ENCODE peak calls at places on chromosomes 13 and 19, in eight cellular contexts. One of them, this sample, is unnamed.

GRCh38 chr13:102035969-102036368 is 365.9 kb downstream of the FGF14 start:
- DNase-seq in neural crest cell: no peak
- DNase-seq in NCI-H510A: peak
- DNase-seq in activated CD4-positive, alpha-beta T cell treated with anti-CD3 and anti-CD28 coated beads, Interleukin-2, amount 50 U/mL, for 48 hours: no peak
- DNase-seq in occipital lobe: no peak
- DNase-seq in nephron progenitor cell: no peak
- DNase-seq in neural progenitor cell: no peak
- DNase-seq in colonic mucosa: no peak
- DNase-seq in this sample: no peak

GRCh38 chr13:41075034-41075433 is 13.7 kb downstream of the WBP4 start:
- DNase-seq in nephron progenitor cell: peak
- DNase-seq in colonic mucosa: no peak
- DNase-seq in neural crest cell: no peak
- DNase-seq in NCI-H510A: no peak
- DNase-seq in activated CD4-positive, alpha-beta T cell treated with anti-CD3 and anti-CD28 coated beads, Interleukin-2, amount 50 U/mL, for 48 hours: no peak
- DNase-seq in occipital lobe: no peak
- DNase-seq in neural progenitor cell: peak
- DNase-seq in this sample: no peak

GRCh38 chr19:50890422-50891252 is 17.4 kb downstream of the KLK2 start:
- DNase-seq in neural progenitor cell: no peak
- DNase-seq in neural crest cell: no peak
- DNase-seq in nephron progenitor cell: no peak
- DNase-seq in NCI-H510A: no peak
- DNase-seq in colonic mucosa: no peak
- DNase-seq in activated CD4-positive, alpha-beta T cell treated with anti-CD3 and anti-CD28 coated beads, Interleukin-2, amount 50 U/mL, for 48 hours: no peak
- DNase-seq in occipital lobe: no peak
- DNase-seq in this sample: no peak

GRCh38 chr13:93951153-93951552 is 528.3 kb downstream of the DCT start:
- DNase-seq in occipital lobe: no peak
- DNase-seq in activated CD4-positive, alpha-beta T cell treated with anti-CD3 and anti-CD28 coated beads, Interleukin-2, amount 50 U/mL, for 48 hours: no peak
- DNase-seq in colonic mucosa: no peak
- DNase-seq in nephron progenitor cell: no peak
- DNase-seq in NCI-H510A: no peak
- DNase-seq in neural progenitor cell: no peak
- DNase-seq in neural crest cell: no peak
- DNase-seq in this sample: no peak

GRCh38 chr19:42295831-42296525 is 6.0 kb upstream of the PRR19 start:
- DNase-seq in activated CD4-positive, alpha-beta T cell treated with anti-CD3 and anti-CD28 coated beads, Interleukin-2, amount 50 U/mL, for 48 hours: peak
- DNase-seq in colonic mucosa: peak
- DNase-seq in nephron progenitor cell: peak
- DNase-seq in NCI-H510A: peak
- DNase-seq in neural crest cell: peak
- DNase-seq in neural progenitor cell: peak
- DNase-seq in occipital lobe: peak
- DNase-seq in this sample: peak

GRCh38 chr13:93216122-93216521 is 10.5 kb upstream of the GPC6 start:
- DNase-seq in colonic mucosa: no peak
- DNase-seq in neural crest cell: no peak
- DNase-seq in occipital lobe: no peak
- DNase-seq in neural progenitor cell: peak
- DNase-seq in activated CD4-positive, alpha-beta T cell treated with anti-CD3 and anti-CD28 coated beads, Interleukin-2, amount 50 U/mL, for 48 hours: no peak
- DNase-seq in nephron progenitor cell: no peak
- DNase-seq in NCI-H510A: no peak
- DNase-seq in this sample: no peak

GRCh38 chr19:6509118-6509971 is 7.2 kb upstream of the TUBB4A start:
- DNase-seq in neural crest cell: no peak
- DNase-seq in occipital lobe: peak
- DNase-seq in nephron progenitor cell: no peak
- DNase-seq in colonic mucosa: no peak
- DNase-seq in activated CD4-positive, alpha-beta T cell treated with anti-CD3 and anti-CD28 coated beads, Interleukin-2, amount 50 U/mL, for 48 hours: no peak
- DNase-seq in NCI-H510A: no peak
- DNase-seq in neural progenitor cell: no peak
- DNase-seq in this sample: no peak

GRCh38 chr19:58581227-58582141 is 8.3 kb upstream of the MZF1 start:
- DNase-seq in colonic mucosa: peak
- DNase-seq in neural crest cell: peak
- DNase-seq in activated CD4-positive, alpha-beta T cell treated with anti-CD3 and anti-CD28 coated beads, Interleukin-2, amount 50 U/mL, for 48 hours: peak
- DNase-seq in neural progenitor cell: peak
- DNase-seq in NCI-H510A: no peak
- DNase-seq in nephron progenitor cell: peak
- DNase-seq in occipital lobe: no peak
- DNase-seq in this sample: no peak

GRCh38 chr19:31356587-31357314 is 7.5 kb upstream of the TSHZ3 start:
- DNase-seq in neural progenitor cell: peak
- DNase-seq in NCI-H510A: no peak
- DNase-seq in activated CD4-positive, alpha-beta T cell treated with anti-CD3 and anti-CD28 coated beads, Interleukin-2, amount 50 U/mL, for 48 hours: peak
- DNase-seq in colonic mucosa: peak
- DNase-seq in neural crest cell: no peak
- DNase-seq in occipital lobe: no peak
- DNase-seq in nephron progenitor cell: peak
- DNase-seq in this sample: no peak

GRCh38 chr13:93279982-93280381 is 53.4 kb downstream of the GPC6 start:
- DNase-seq in neural progenitor cell: no peak
- DNase-seq in NCI-H510A: no peak
- DNase-seq in colonic mucosa: no peak
- DNase-seq in occipital lobe: no peak
- DNase-seq in nephron progenitor cell: no peak
- DNase-seq in activated CD4-positive, alpha-beta T cell treated with anti-CD3 and anti-CD28 coated beads, Interleukin-2, amount 50 U/mL, for 48 hours: no peak
- DNase-seq in neural crest cell: no peak
- DNase-seq in this sample: no peak

GRCh38 chr19:48969276-48970138 is 4.4 kb downstream of the FTL start:
- DNase-seq in nephron progenitor cell: no peak
- DNase-seq in neural crest cell: no peak
- DNase-seq in occipital lobe: no peak
- DNase-seq in activated CD4-positive, alpha-beta T cell treated with anti-CD3 and anti-CD28 coated beads, Interleukin-2, amount 50 U/mL, for 48 hours: no peak
- DNase-seq in NCI-H510A: no peak
- DNase-seq in colonic mucosa: no peak
- DNase-seq in neural progenitor cell: no peak
- DNase-seq in this sample: no peak

GRCh38 chr19:51366999-51367564 is 894 bp upstream of the ETFB start:
- DNase-seq in activated CD4-positive, alpha-beta T cell treated with anti-CD3 and anti-CD28 coated beads, Interleukin-2, amount 50 U/mL, for 48 hours: peak
- DNase-seq in occipital lobe: peak
- DNase-seq in NCI-H510A: no peak
- DNase-seq in colonic mucosa: no peak
- DNase-seq in neural progenitor cell: no peak
- DNase-seq in nephron progenitor cell: peak
- DNase-seq in neural crest cell: no peak
- DNase-seq in this sample: no peak

GRCh38 chr19:54660967-54661366 is 1.8 kb upstream of the LILRB4 start:
- DNase-seq in neural crest cell: no peak
- DNase-seq in neural progenitor cell: no peak
- DNase-seq in activated CD4-positive, alpha-beta T cell treated with anti-CD3 and anti-CD28 coated beads, Interleukin-2, amount 50 U/mL, for 48 hours: no peak
- DNase-seq in NCI-H510A: no peak
- DNase-seq in colonic mucosa: no peak
- DNase-seq in occipital lobe: no peak
- DNase-seq in nephron progenitor cell: no peak
- DNase-seq in this sample: no peak

GRCh38 chr19:29587518-29587986 is 18.5 kb upstream of the POP4 start:
- DNase-seq in occipital lobe: no peak
- DNase-seq in NCI-H510A: no peak
- DNase-seq in nephron progenitor cell: no peak
- DNase-seq in activated CD4-positive, alpha-beta T cell treated with anti-CD3 and anti-CD28 coated beads, Interleukin-2, amount 50 U/mL, for 48 hours: peak
- DNase-seq in neural progenitor cell: no peak
- DNase-seq in neural crest cell: no peak
- DNase-seq in colonic mucosa: no peak
- DNase-seq in this sample: no peak

GRCh38 chr13:112779856-112780604 is 90.2 kb downstream of the ATP11A start:
- DNase-seq in occipital lobe: no peak
- DNase-seq in neural crest cell: no peak
- DNase-seq in nephron progenitor cell: no peak
- DNase-seq in colonic mucosa: no peak
- DNase-seq in NCI-H510A: no peak
- DNase-seq in neural progenitor cell: no peak
- DNase-seq in activated CD4-positive, alpha-beta T cell treated with anti-CD3 and anti-CD28 coated beads, Interleukin-2, amount 50 U/mL, for 48 hours: no peak
- DNase-seq in this sample: no peak

GRCh38 chr13:80605743-80606142 is 264.8 kb upstream of the SPRY2 start:
- DNase-seq in NCI-H510A: no peak
- DNase-seq in neural crest cell: no peak
- DNase-seq in activated CD4-positive, alpha-beta T cell treated with anti-CD3 and anti-CD28 coated beads, Interleukin-2, amount 50 U/mL, for 48 hours: no peak
- DNase-seq in colonic mucosa: no peak
- DNase-seq in nephron progenitor cell: no peak
- DNase-seq in occipital lobe: no peak
- DNase-seq in neural progenitor cell: no peak
- DNase-seq in this sample: no peak

GRCh38 chr13:32852568-32852967 is 163.7 kb upstream of the KL start:
- DNase-seq in nephron progenitor cell: no peak
- DNase-seq in NCI-H510A: no peak
- DNase-seq in occipital lobe: no peak
- DNase-seq in colonic mucosa: no peak
- DNase-seq in neural crest cell: no peak
- DNase-seq in neural progenitor cell: no peak
- DNase-seq in activated CD4-positive, alpha-beta T cell treated with anti-CD3 and anti-CD28 coated beads, Interleukin-2, amount 50 U/mL, for 48 hours: no peak
- DNase-seq in this sample: no peak

GRCh38 chr19:1418494-1418775 is 11.0 kb downstream of the DAZAP1 start:
- DNase-seq in neural progenitor cell: no peak
- DNase-seq in colonic mucosa: no peak
- DNase-seq in NCI-H510A: no peak
- DNase-seq in activated CD4-positive, alpha-beta T cell treated with anti-CD3 and anti-CD28 coated beads, Interleukin-2, amount 50 U/mL, for 48 hours: no peak
- DNase-seq in neural crest cell: no peak
- DNase-seq in occipital lobe: no peak
- DNase-seq in nephron progenitor cell: no peak
- DNase-seq in this sample: no peak

GRCh38 chr19:55418185-55418584 is 10.6 kb upstream of the UBE2S start:
- DNase-seq in occipital lobe: peak
- DNase-seq in neural progenitor cell: peak
- DNase-seq in activated CD4-positive, alpha-beta T cell treated with anti-CD3 and anti-CD28 coated beads, Interleukin-2, amount 50 U/mL, for 48 hours: peak
- DNase-seq in NCI-H510A: no peak
- DNase-seq in nephron progenitor cell: peak
- DNase-seq in neural crest cell: peak
- DNase-seq in colonic mucosa: peak
- DNase-seq in this sample: no peak

GRCh38 chr19:32814046-32814445 is 55.5 kb downstream of the SLC7A9 start:
- DNase-seq in neural crest cell: no peak
- DNase-seq in activated CD4-positive, alpha-beta T cell treated with anti-CD3 and anti-CD28 coated beads, Interleukin-2, amount 50 U/mL, for 48 hours: no peak
- DNase-seq in colonic mucosa: no peak
- DNase-seq in neural progenitor cell: no peak
- DNase-seq in NCI-H510A: no peak
- DNase-seq in nephron progenitor cell: no peak
- DNase-seq in occipital lobe: no peak
- DNase-seq in this sample: no peak

GRCh38 chr19:13633109-13633508 is 126.8 kb upstream of the CACNA1A start:
- DNase-seq in occipital lobe: no peak
- DNase-seq in neural progenitor cell: peak
- DNase-seq in activated CD4-positive, alpha-beta T cell treated with anti-CD3 and anti-CD28 coated beads, Interleukin-2, amount 50 U/mL, for 48 hours: no peak
- DNase-seq in nephron progenitor cell: peak
- DNase-seq in colonic mucosa: peak
- DNase-seq in neural crest cell: no peak
- DNase-seq in NCI-H510A: peak
- DNase-seq in this sample: peak

GRCh38 chr13:24274452-24274971 is 34.9 kb upstream of the C1QTNF9 start:
- DNase-seq in neural progenitor cell: no peak
- DNase-seq in NCI-H510A: no peak
- DNase-seq in activated CD4-positive, alpha-beta T cell treated with anti-CD3 and anti-CD28 coated beads, Interleukin-2, amount 50 U/mL, for 48 hours: peak
- DNase-seq in occipital lobe: no peak
- DNase-seq in neural crest cell: no peak
- DNase-seq in nephron progenitor cell: no peak
- DNase-seq in colonic mucosa: no peak
- DNase-seq in this sample: no peak

GRCh38 chr19:1840541-1841115 is 7.7 kb downstream of the REXO1 start:
- DNase-seq in neural crest cell: no peak
- DNase-seq in NCI-H510A: no peak
- DNase-seq in neural progenitor cell: peak
- DNase-seq in activated CD4-positive, alpha-beta T cell treated with anti-CD3 and anti-CD28 coated beads, Interleukin-2, amount 50 U/mL, for 48 hours: no peak
- DNase-seq in occipital lobe: no peak
- DNase-seq in colonic mucosa: no peak
- DNase-seq in nephron progenitor cell: no peak
- DNase-seq in this sample: no peak

GRCh38 chr19:49879243-49879960 is 1.9 kb downstream of the TBC1D17 start:
- DNase-seq in neural progenitor cell: no peak
- DNase-seq in occipital lobe: no peak
- DNase-seq in colonic mucosa: peak
- DNase-seq in activated CD4-positive, alpha-beta T cell treated with anti-CD3 and anti-CD28 coated beads, Interleukin-2, amount 50 U/mL, for 48 hours: no peak
- DNase-seq in neural crest cell: no peak
- DNase-seq in nephron progenitor cell: no peak
- DNase-seq in NCI-H510A: no peak
- DNase-seq in this sample: no peak

GRCh38 chr19:54325194-54325621 is 12.2 kb upstream of the LILRA5 start:
- DNase-seq in colonic mucosa: peak
- DNase-seq in neural progenitor cell: peak
- DNase-seq in nephron progenitor cell: peak
- DNase-seq in activated CD4-positive, alpha-beta T cell treated with anti-CD3 and anti-CD28 coated beads, Interleukin-2, amount 50 U/mL, for 48 hours: peak
- DNase-seq in occipital lobe: no peak
- DNase-seq in NCI-H510A: no peak
- DNase-seq in neural crest cell: peak
- DNase-seq in this sample: no peak

GRCh38 chr13:51221674-51222509 is at the start of gene FAM124A:
- DNase-seq in NCI-H510A: no peak
- DNase-seq in neural progenitor cell: peak
- DNase-seq in nephron progenitor cell: peak
- DNase-seq in neural crest cell: no peak
- DNase-seq in activated CD4-positive, alpha-beta T cell treated with anti-CD3 and anti-CD28 coated beads, Interleukin-2, amount 50 U/mL, for 48 hours: peak
- DNase-seq in occipital lobe: peak
- DNase-seq in colonic mucosa: peak
- DNase-seq in this sample: peak

GRCh38 chr13:50990540-50991506 is 81.2 kb downstream of the RNASEH2B start:
- DNase-seq in neural crest cell: peak
- DNase-seq in colonic mucosa: no peak
- DNase-seq in neural progenitor cell: peak
- DNase-seq in NCI-H510A: no peak
- DNase-seq in activated CD4-positive, alpha-beta T cell treated with anti-CD3 and anti-CD28 coated beads, Interleukin-2, amount 50 U/mL, for 48 hours: no peak
- DNase-seq in nephron progenitor cell: peak
- DNase-seq in occipital lobe: peak
- DNase-seq in this sample: no peak

GRCh38 chr19:56946164-56946563 is 105.6 kb upstream of the PEG3 start:
- DNase-seq in colonic mucosa: no peak
- DNase-seq in neural progenitor cell: no peak
- DNase-seq in neural crest cell: no peak
- DNase-seq in NCI-H510A: no peak
- DNase-seq in nephron progenitor cell: no peak
- DNase-seq in activated CD4-positive, alpha-beta T cell treated with anti-CD3 and anti-CD28 coated beads, Interleukin-2, amount 50 U/mL, for 48 hours: no peak
- DNase-seq in occipital lobe: peak
- DNase-seq in this sample: no peak

GRCh38 chr19:30718728-30719127 is 346.5 kb downstream of the ZNF536 start:
- DNase-seq in neural crest cell: no peak
- DNase-seq in nephron progenitor cell: peak
- DNase-seq in occipital lobe: no peak
- DNase-seq in neural progenitor cell: no peak
- DNase-seq in colonic mucosa: no peak
- DNase-seq in activated CD4-positive, alpha-beta T cell treated with anti-CD3 and anti-CD28 coated beads, Interleukin-2, amount 50 U/mL, for 48 hours: no peak
- DNase-seq in NCI-H510A: no peak
- DNase-seq in this sample: no peak

GRCh38 chr19:12047868-12048267 is 4.9 kb downstream of the ZNF878 start:
- DNase-seq in colonic mucosa: no peak
- DNase-seq in nephron progenitor cell: no peak
- DNase-seq in activated CD4-positive, alpha-beta T cell treated with anti-CD3 and anti-CD28 coated beads, Interleukin-2, amount 50 U/mL, for 48 hours: no peak
- DNase-seq in occipital lobe: no peak
- DNase-seq in neural crest cell: no peak
- DNase-seq in NCI-H510A: no peak
- DNase-seq in neural progenitor cell: no peak
- DNase-seq in this sample: no peak

GRCh38 chr13:77919351-77920294 is 992 bp upstream of the EDNRB start:
- DNase-seq in activated CD4-positive, alpha-beta T cell treated with anti-CD3 and anti-CD28 coated beads, Interleukin-2, amount 50 U/mL, for 48 hours: no peak
- DNase-seq in NCI-H510A: no peak
- DNase-seq in neural progenitor cell: peak
- DNase-seq in occipital lobe: no peak
- DNase-seq in nephron progenitor cell: peak
- DNase-seq in colonic mucosa: peak
- DNase-seq in neural crest cell: peak
- DNase-seq in this sample: no peak

GRCh38 chr13:46154136-46154854 is 27.7 kb downstream of the LCP1 start:
- DNase-seq in activated CD4-positive, alpha-beta T cell treated with anti-CD3 and anti-CD28 coated beads, Interleukin-2, amount 50 U/mL, for 48 hours: no peak
- DNase-seq in colonic mucosa: no peak
- DNase-seq in neural crest cell: no peak
- DNase-seq in nephron progenitor cell: no peak
- DNase-seq in occipital lobe: no peak
- DNase-seq in neural progenitor cell: no peak
- DNase-seq in NCI-H510A: no peak
- DNase-seq in this sample: no peak

GRCh38 chr19:19324059-19324755 is 3.6 kb downstream of the MAU2 start:
- DNase-seq in colonic mucosa: no peak
- DNase-seq in NCI-H510A: no peak
- DNase-seq in neural crest cell: no peak
- DNase-seq in nephron progenitor cell: no peak
- DNase-seq in activated CD4-positive, alpha-beta T cell treated with anti-CD3 and anti-CD28 coated beads, Interleukin-2, amount 50 U/mL, for 48 hours: no peak
- DNase-seq in neural progenitor cell: no peak
- DNase-seq in occipital lobe: no peak
- DNase-seq in this sample: no peak

GRCh38 chr13:20118268-20119140 is 42.3 kb downstream of the GJA3 start:
- DNase-seq in NCI-H510A: no peak
- DNase-seq in neural progenitor cell: peak
- DNase-seq in activated CD4-positive, alpha-beta T cell treated with anti-CD3 and anti-CD28 coated beads, Interleukin-2, amount 50 U/mL, for 48 hours: peak
- DNase-seq in occipital lobe: no peak
- DNase-seq in neural crest cell: peak
- DNase-seq in colonic mucosa: peak
- DNase-seq in nephron progenitor cell: peak
- DNase-seq in this sample: no peak

This sample was measured in NCI-H2107.